ENCODE peak calls at places on chromosomes 13 and 19, in four cellular contexts. E is stomach, G is IMR-90, A is testis. H is an unnamed sample.
A peak's percentile ranks its signal among the peaks of the same experiment; 100 is the strongest.

GRCh38 chr13:95714142-95714832 is 37.3 kb downstream of the DNAJC3 start:
- DNase-seq in G (peak; percentile 89), E (no peak), A (no peak), H (no peak)

GRCh38 chr13:22173605-22174004 is 502.7 kb downstream of the FGF9 start:
- DNase-seq in A (no peak), G (peak; percentile 90), E (no peak), H (no peak)

GRCh38 chr13:105334211-105334610 is 1201.3 kb downstream of the EFNB2 start:
- DNase-seq in A (no peak), G (peak; percentile 79), E (no peak), H (no peak)

GRCh38 chr13:43239441-43239840 is 216.1 kb downstream of the DNAJC15 start:
- DNase-seq in A (no peak), G (no peak), E (no peak), H (no peak)

GRCh38 chr19:29245221-29245620 is 32.3 kb upstream of the UQCRFS1 start:
- DNase-seq in A (peak; percentile 22), G (no peak), E (no peak), H (no peak)

GRCh38 chr13:92602560-92602959 is 624.0 kb upstream of the GPC6 start:
- DNase-seq in E (no peak), G (peak; percentile 9), A (no peak), H (no peak)

GRCh38 chr13:75404721-75405120 is 77.2 kb downstream of the TBC1D4 start:
- DNase-seq in A (no peak), G (no peak), E (no peak), H (no peak)

GRCh38 chr19:43809762-43810696 is 7.8 kb upstream of the LYPD5 start:
- DNase-seq in A (no peak), G (peak; percentile 74), E (no peak), H (no peak)

GRCh38 chr13:95605426-95606125 is 38.9 kb downstream of the DZIP1 start:
- DNase-seq in E (no peak), A (no peak), G (no peak), H (no peak)

GRCh38 chr13:21608961-21609360 is 5.0 kb upstream of the MICU2 start:
- DNase-seq in E (no peak), G (no peak), A (no peak), H (no peak)

GRCh38 chr13:74114641-74115040 is 19.6 kb downstream of the KLF12 start:
- DNase-seq in G (no peak), A (no peak), E (no peak), H (no peak)

GRCh38 chr19:48192750-48193149 is 22.3 kb downstream of the ZSWIM9 start:
- DNase-seq in E (no peak), A (no peak), G (no peak), H (no peak)

GRCh38 chr19:7928334-7928706 is 2.4 kb upstream of the CTXN1 start:
- DNase-seq in A (no peak), E (no peak), G (no peak), H (no peak)

GRCh38 chr13:66689628-66690027 is 540.5 kb downstream of the PCDH9 start:
- DNase-seq in A (peak; percentile 24), E (no peak), G (peak; percentile 40), H (no peak)

GRCh38 chr13:52454459-52454824 is 836 bp upstream of the CKAP2 start:
- DNase-seq in E (no peak), G (peak; percentile 8), A (no peak), H (no peak)

GRCh38 chr13:79528759-79529191 is 47.8 kb downstream of the NDFIP2 start:
- DNase-seq in G (peak; percentile 48), A (no peak), E (no peak), H (no peak)

GRCh38 chr13:79525458-79525857 is 44.5 kb downstream of the NDFIP2 start:
- DNase-seq in A (no peak), E (no peak), G (no peak), H (no peak)

GRCh38 chr13:28574617-28575142 is 79.8 kb upstream of the FLT1 start:
- DNase-seq in G (peak; percentile 100), E (no peak), A (no peak), H (no peak)

GRCh38 chr13:30409911-30410704 is 12.2 kb upstream of the UBE2L5 start:
- DNase-seq in A (peak; percentile 68), E (no peak), G (peak; percentile 85), H (peak; percentile 72)

GRCh38 chr19:39110263-39110967 is 15.2 kb upstream of the PAK4 start:
- DNase-seq in G (no peak), E (peak; percentile 81), A (peak; percentile 79), H (no peak)

GRCh38 chr13:91719033-91719432 is 320.6 kb downstream of the GPC5 start:
- DNase-seq in A (no peak), E (no peak), G (peak; percentile 14), H (no peak)

GRCh38 chr13:32746474-32746873 is 160.2 kb downstream of the PDS5B start:
- DNase-seq in A (no peak), E (no peak), G (no peak), H (no peak)

GRCh38 chr19:40831502-40832430 is 18.5 kb downstream of the CYP2A6 start:
- DNase-seq in E (no peak), A (no peak), G (peak; percentile 97), H (peak; percentile 67)

GRCh38 chr19:40827386-40828247 is 22.6 kb downstream of the CYP2A6 start:
- DNase-seq in E (peak; percentile 23), A (no peak), G (no peak), H (no peak)

GRCh38 chr19:40829205-40829604 is 21.0 kb downstream of the CYP2A6 start:
- DNase-seq in A (no peak), E (no peak), G (no peak), H (no peak)
- TF ChIP-seq POLR2A in A (no peak), E (no peak), G (no peak), H (no peak)

DNA sequence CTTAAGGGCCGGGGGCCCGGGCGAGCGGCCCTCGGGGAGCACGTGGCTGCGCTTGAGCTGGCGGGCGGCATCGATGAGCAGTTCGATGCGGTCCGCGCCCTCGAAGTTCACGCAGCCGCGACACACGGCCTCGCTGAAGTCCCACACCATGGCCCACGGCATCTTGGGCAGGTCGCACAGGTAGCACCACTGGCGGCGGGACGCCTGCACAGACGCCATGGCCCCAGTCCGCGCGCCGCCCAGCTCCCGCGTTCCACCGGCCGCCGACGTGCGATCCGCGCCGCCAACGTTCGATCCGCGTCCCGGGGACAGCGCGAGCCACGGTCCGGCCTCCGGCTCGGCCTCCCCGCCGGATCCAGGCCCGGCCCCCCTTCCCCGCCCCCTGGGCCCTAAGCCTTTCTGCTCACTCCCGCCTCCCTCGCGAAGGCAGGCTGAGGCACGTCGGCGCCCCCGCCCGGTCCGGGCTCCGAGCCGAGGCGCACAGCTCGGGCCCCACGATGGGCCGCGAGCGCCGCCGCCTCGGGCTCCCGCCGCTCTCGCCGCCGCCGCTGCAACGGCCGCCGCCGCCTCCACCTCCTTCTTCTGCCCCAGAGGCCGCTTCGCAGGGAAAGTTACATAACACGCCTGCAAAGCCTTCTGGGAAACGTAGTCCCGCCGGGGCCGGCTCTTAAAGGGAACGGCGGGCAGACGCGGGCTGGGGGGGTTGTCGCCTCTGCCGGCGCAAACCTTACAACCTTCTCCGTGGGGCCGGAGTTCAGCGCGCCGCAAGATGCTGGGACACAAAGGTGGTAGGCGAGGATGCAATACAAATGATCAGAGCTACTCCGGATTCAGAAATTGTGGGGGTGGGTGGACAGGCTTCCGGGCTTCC is at the start of gene IRF2BP1:
- DNase-seq in G (peak; percentile 91), E (peak; percentile 95), A (peak; percentile 96), H (peak; percentile 94)
- TF ChIP-seq CTCF in G (no peak), E (no peak), A (peak; percentile 1), H (peak; percentile 36)

GRCh38 chr19:34364830-34365462 is at the start of gene GPI:
- DNase-seq in E (peak; percentile 69), G (peak; percentile 24), A (peak; percentile 76), H (peak; percentile 34)
- TF ChIP-seq POLR2A in E (no peak), G (peak; percentile 61), A (no peak), H (peak; percentile 37)

DNA sequence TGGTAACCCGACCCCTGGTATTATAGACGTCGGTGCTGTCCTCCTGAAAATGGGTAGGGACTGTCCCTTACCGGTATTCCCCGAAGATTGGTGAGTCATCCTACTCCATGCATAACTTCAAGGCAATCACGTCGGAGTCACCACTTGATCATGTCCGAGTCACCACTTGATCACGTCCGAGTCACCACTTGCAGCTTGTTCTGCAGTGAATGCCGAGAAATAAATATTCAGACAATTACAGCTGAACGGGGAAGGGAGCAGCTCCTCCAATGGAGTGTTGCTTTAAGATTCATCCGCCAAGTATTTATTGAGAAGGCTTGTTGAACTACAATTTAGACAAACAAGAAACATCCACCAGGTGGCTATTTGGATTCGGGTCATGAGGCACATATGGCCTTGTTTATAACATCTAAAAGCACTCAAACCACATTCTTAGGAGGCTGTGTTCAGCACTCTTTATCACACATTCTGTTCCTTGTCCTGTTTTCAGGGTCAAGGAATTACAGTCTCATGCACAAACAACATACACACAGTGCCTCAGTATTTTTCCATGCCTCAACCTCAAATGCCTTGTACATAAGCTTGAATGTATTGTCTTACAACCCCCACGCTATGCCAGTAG is 43.1 kb downstream of the ZNF726 start:
- DNase-seq in G (peak; percentile 82), E (no peak), A (no peak), H (no peak)
- TF ChIP-seq CTCF in G (no peak), E (no peak), A (no peak), H (no peak)

DNA sequence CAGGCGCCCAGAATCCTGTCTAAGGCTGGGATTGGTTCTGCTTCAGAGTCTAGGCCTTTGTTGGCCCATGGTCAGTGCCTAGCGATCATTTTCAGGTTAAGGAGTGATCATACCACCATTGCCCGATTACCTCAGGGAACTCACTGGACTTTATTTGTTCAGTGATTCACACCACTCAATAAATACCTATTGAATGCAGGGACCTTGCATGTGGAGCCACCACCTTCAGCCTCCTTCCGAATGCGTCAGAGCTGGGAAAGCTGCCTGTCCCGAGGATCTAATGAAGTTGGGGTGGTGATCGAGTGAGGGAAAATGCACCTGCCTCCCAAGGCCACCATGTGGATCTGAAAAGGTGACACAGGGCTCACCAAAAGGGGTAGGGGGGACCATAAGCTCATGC is 40.0 kb upstream of the POU2F2 start:
- DNase-seq in E (no peak), G (no peak), A (no peak), H (no peak)
- TF ChIP-seq POLR2A in E (no peak), G (no peak), A (no peak), H (no peak)

GRCh38 chr13:97017322-97017721 is 23.0 kb upstream of the OXGR1 start:
- DNase-seq in E (no peak), G (no peak), A (no peak), H (no peak)

GRCh38 chr13:97020194-97020593 is 25.9 kb upstream of the OXGR1 start:
- DNase-seq in A (no peak), E (no peak), G (no peak), H (no peak)

GRCh38 chr13:97015661-97016350 is 21.5 kb upstream of the OXGR1 start:
- DNase-seq in E (no peak), A (no peak), G (no peak), H (no peak)

GRCh38 chr13:97020689-97021240 is 26.5 kb upstream of the OXGR1 start:
- DNase-seq in E (no peak), A (no peak), G (no peak), H (no peak)

DNA sequence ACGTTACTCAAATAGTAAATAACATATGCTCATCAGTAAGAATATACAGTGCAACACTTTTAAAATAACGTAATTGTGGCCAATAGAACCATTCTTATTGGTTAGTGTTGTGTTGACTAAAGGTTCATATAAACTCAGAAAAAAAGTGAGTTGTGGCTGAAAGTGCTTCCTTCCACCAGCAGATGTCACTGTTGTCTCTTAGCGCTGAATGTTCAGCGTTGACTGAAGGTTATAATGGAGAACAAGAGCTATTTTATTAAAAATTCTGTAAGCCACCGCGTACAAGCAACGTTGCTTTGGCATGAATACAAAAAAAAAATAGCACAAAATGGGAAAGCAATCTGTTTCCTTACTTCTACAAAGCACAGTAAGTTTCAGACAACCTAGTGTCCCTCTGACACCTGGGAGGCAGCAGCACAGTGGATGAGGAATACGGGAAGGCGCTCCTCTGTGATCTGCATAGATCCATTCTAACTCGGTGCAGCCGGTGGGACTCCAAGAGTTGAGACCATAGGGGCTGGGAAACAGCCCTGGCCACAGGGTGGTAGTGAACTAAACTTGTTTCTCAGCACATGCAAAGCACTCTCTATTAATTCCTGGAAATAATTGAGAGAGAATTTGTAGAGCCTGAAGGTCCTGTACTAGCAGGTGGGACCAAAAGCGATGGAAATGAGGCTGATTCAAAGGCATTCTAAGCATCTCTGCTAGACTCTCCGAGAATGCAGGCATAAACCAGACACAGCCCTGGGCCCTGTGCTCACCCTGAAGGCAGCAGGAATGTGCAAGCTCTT is 23.9 kb upstream of the OXGR1 start:
- DNase-seq in A (peak; percentile 46), E (no peak), G (peak; percentile 61), H (peak; percentile 23)
- TF ChIP-seq CTCF in A (peak; percentile 76), E (peak; percentile 79), G (peak; percentile 92), H (peak; percentile 83)